ENCODE peak calls at places on chromosomes 4 and X, in seven cellular contexts. O is mesenteric fat pad; G is SHP77; M is anterior cingulate cortex; V is stimulated activated CD8-positive, alpha-beta memory T cell treated with anti-CD3 and anti-CD28 coated beads, Interleukin-4, amount 100 ng/mL, for 48 hours; Y is HS-5; L is RPMI8226. T is an unnamed sample.

GRCh38 chr4:55069248-55069647 is 56.1 kb downstream of the KDR start:
- DNase-seq in O (no peak), G (no peak), M (no peak), V (no peak), Y (no peak), L (no peak), T (no peak)

GRCh38 chr4:515251-515650 is 16.2 kb downstream of the PIGG start:
- DNase-seq in O (peak), G (no peak), M (no peak), V (no peak), Y (no peak), L (no peak), T (no peak)

GRCh38 chr4:8596891-8597290 is 4.3 kb downstream of the CPZ start:
- DNase-seq in O (no peak), G (no peak), M (no peak), V (no peak), Y (no peak), L (no peak), T (no peak)

GRCh38 chrX:153885968-153886903 is at the start of gene L1CAM:
- DNase-seq in O (no peak), G (no peak), M (no peak), V (no peak), Y (no peak), L (peak), T (no peak)

GRCh38 chrX:13377537-13377936 is 57.7 kb upstream of the ATXN3L start:
- DNase-seq in O (no peak), G (peak), M (no peak), V (no peak), Y (peak), L (no peak), T (no peak)

GRCh38 chrX:2351999-2352995 is 148.5 kb downstream of the DHRSX start:
- DNase-seq in O (no peak), G (no peak), M (no peak), V (peak), Y (peak), L (no peak), T (no peak)

GRCh38 chr4:188987011-188987410 is 847.8 kb downstream of the TRIML1 start:
- DNase-seq in O (no peak), G (no peak), M (no peak), V (no peak), Y (no peak), L (peak), T (no peak)

GRCh38 chr4:54439831-54440243 is 210.7 kb downstream of the PDGFRA start:
- DNase-seq in O (no peak), G (peak), M (no peak), V (no peak), Y (peak), L (no peak), T (no peak)

GRCh38 chr4:845836-846251 is 19.9 kb upstream of the CPLX1 start:
- DNase-seq in O (no peak), G (no peak), M (peak), V (no peak), Y (no peak), L (no peak), T (no peak)

GRCh38 chr4:73944061-73944875 is 37.6 kb downstream of the PF4 start:
- DNase-seq in O (no peak), G (no peak), M (no peak), V (no peak), Y (no peak), L (no peak), T (no peak)

GRCh38 chr4:76376534-76376933 is 44.4 kb downstream of the CCDC158 start:
- DNase-seq in O (no peak), G (no peak), M (no peak), V (no peak), Y (no peak), L (no peak), T (no peak)

GRCh38 chrX:74383611-74384010 is 37.7 kb upstream of the SLC16A2 start:
- DNase-seq in O (no peak), G (no peak), M (peak), V (peak), Y (peak), L (no peak), T (no peak)